ENCODE peak calls at places on chromosome 5, in five cellular contexts. V is IMR-90, E is right lobe of liver, I is uterus, F is sigmoid colon. C is an unnamed sample.

GRCh38 chr5:150486402-150487198 is 21.3 kb upstream of the NDST1 start:
- DNase-seq in V (peak; percentile 48), E (peak; percentile 79), I (peak; percentile 59), F (no peak), C (peak; percentile 65)

GRCh38 chr5:31753700-31754461 is 115.0 kb downstream of the PDZD2 start:
- DNase-seq in V (no peak), E (no peak), I (no peak), F (no peak), C (no peak)

GRCh38 chr5:111013011-111013410 is 58.5 kb upstream of the TSLP start:
- DNase-seq in V (peak; percentile 29), E (no peak), I (no peak), F (no peak), C (no peak)

GRCh38 chr5:14178671-14179211 is 35.6 kb downstream of the TRIO start:
- DNase-seq in V (peak; percentile 95), E (no peak), I (no peak), F (no peak), C (no peak)

GRCh38 chr5:140147460-140147859 is 21.7 kb downstream of the IGIP start:
- DNase-seq in V (no peak), E (peak; percentile 21), I (no peak), F (no peak), C (no peak)

GRCh38 chr5:80632700-80633099 is 21.8 kb upstream of the MSH3 start:
- DNase-seq in V (no peak), E (no peak), I (no peak), F (no peak), C (no peak)

GRCh38 chr5:169052207-169052606 is 248.7 kb downstream of the SLIT3 start:
- DNase-seq in V (no peak), E (no peak), I (no peak), F (no peak), C (no peak)

GRCh38 chr5:176742246-176743105 is 67.9 kb upstream of the UNC5A start:
- DNase-seq in V (no peak), E (peak; percentile 26), I (no peak), F (no peak), C (no peak)

GRCh38 chr5:855771-856530 is 5.2 kb upstream of the ZDHHC11 start:
- DNase-seq in V (no peak), E (no peak), I (no peak), F (peak; percentile 56), C (no peak)

GRCh38 chr5:81409845-81410369 is 16.0 kb upstream of the ACOT12 start:
- DNase-seq in V (no peak), E (no peak), I (no peak), F (no peak), C (no peak)

GRCh38 chr5:149356391-149356790 is 1.5 kb upstream of the PCYOX1L start:
- DNase-seq in V (no peak), E (no peak), I (no peak), F (no peak), C (no peak)

GRCh38 chr5:120765189-120765588 is 301.1 kb downstream of the PRR16 start:
- DNase-seq in V (peak; percentile 39), E (no peak), I (no peak), F (no peak), C (no peak)

GRCh38 chr5:78639811-78640210 is 8.8 kb downstream of the LHFPL2 start:
- DNase-seq in V (no peak), E (no peak), I (no peak), F (no peak), C (no peak)

GRCh38 chr5:103057208-103058130 is 62.5 kb downstream of the GIN1 start:
- DNase-seq in V (peak; percentile 57), E (no peak), I (no peak), F (no peak), C (no peak)

GRCh38 chr5:56919942-56920662 is 10.7 kb downstream of the SETD9 start:
- DNase-seq in V (no peak), E (no peak), I (no peak), F (no peak), C (no peak)

GRCh38 chr5:178111925-178112324 is 1.4 kb upstream of the N4BP3 start:
- DNase-seq in V (peak; percentile 25), E (no peak), I (no peak), F (no peak), C (no peak)

GRCh38 chr5:157998021-157998504 is 139.1 kb upstream of the CLINT1 start:
- DNase-seq in V (peak; percentile 26), E (no peak), I (no peak), F (no peak), C (no peak)

GRCh38 chr5:143094087-143094511 is 309.4 kb downstream of the NR3C1 start:
- DNase-seq in V (peak; percentile 61), E (no peak), I (no peak), F (no peak), C (no peak)

GRCh38 chr5:139391570-139392323 is 2.0 kb upstream of the MZB1 start:
- DNase-seq in V (peak; percentile 28), E (no peak), I (no peak), F (no peak), C (no peak)

GRCh38 chr5:114223866-114224265 is 138.0 kb upstream of the KCNN2 start:
- DNase-seq in V (no peak), E (no peak), I (no peak), F (no peak), C (no peak)

GRCh38 chr5:154135125-154135524 is 55.4 kb upstream of the GALNT10 start:
- DNase-seq in V (no peak), E (no peak), I (no peak), F (no peak), C (no peak)

GRCh38 chr5:1707467-1707866 is 92.2 kb downstream of the MRPL36 start:
- DNase-seq in V (no peak), E (no peak), I (no peak), F (no peak), C (peak; percentile 16)

GRCh38 chr5:1293416-1293996 is 1.4 kb downstream of the TERT start:
- DNase-seq in V (no peak), E (peak; percentile 37), I (no peak), F (no peak), C (no peak)

DNA sequence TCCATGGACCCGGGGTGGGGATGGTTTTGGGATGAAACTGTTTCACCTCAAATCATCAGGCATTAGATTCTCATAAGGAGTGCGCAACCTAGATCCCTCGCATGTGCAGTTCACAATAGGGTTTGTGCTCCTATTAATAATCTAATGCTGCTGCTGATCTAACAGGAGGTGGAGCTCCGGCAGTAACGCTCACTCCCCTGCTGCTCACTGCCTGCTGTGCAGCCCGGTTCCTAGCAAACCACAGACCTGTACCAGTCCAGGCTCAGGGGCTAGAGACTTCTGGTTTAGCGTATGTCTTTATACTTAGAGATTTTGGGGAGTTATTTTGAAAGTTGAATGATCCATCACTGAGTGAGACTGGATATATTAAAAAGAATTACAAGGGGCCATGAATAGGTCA is 50.2 kb downstream of the RICTOR start:
- DNase-seq in V (no peak), E (no peak), I (no peak), F (no peak), C (no peak)
- H3K27ac ChIP-seq in V (no peak overlapping the region), E (no peak overlapping the region), I (no peak overlapping the region), F (no peak overlapping the region), C (no peak overlapping the region)

GRCh38 chr5:109028608-109029299 is 281.1 kb downstream of the FER start:
- DNase-seq in V (peak; percentile 49), E (no peak), I (no peak), F (no peak), C (no peak)

GRCh38 chr5:109034276-109034675 is 286.6 kb downstream of the FER start:
- DNase-seq in V (no peak), E (no peak), I (no peak), F (no peak), C (no peak)

GRCh38 chr5:109029847-109030246 is 282.1 kb downstream of the FER start:
- DNase-seq in V (no peak), E (no peak), I (no peak), F (no peak), C (no peak)

GRCh38 chr5:109027983-109028607 is 280.4 kb downstream of the FER start:
- DNase-seq in V (no peak), E (no peak), I (no peak), F (no peak), C (no peak)

DNA sequence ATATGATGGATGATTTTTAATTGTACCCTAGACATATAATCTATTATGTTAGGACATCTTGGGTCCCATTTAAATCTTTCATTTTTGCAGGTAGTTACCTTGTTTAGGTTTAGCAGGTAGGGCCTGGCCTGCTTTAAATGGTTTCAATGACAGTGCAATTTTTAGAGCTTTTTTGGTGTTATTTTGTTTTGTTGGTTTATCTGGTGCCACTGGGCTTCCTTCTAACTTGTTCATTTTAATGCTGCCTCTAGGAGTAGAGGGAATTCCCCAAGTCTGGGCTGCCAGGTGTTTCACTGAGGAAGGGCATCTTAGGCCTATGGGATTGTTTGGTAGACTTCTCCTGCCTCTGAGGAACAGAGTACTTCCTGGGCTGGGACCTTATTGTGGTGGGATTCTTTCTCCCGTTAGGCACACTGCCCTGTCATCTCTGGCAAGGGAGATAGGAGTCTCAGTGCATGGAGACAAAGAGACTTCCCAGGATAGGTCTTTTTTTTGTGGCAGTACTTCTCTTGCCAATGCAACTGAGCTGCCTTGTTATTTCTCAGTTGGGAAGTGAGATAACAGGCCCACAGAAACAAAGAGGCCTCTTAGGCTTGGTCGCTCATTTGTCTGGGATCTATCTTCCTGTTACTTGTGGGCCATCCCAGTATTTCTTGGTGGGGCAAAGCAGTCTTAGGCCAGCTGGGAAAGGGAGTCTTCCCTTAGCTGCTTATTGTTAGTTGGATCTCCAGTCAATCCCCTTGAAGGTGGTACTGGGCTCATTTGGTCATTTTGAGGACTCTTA is 282.9 kb downstream of the FER start:
- DNase-seq in V (no peak), E (no peak), I (no peak), F (no peak), C (no peak)
- H3K27ac ChIP-seq in V (no peak overlapping the region), E (no peak overlapping the region), I (no peak overlapping the region), F (no peak overlapping the region), C (no peak overlapping the region)

DNA sequence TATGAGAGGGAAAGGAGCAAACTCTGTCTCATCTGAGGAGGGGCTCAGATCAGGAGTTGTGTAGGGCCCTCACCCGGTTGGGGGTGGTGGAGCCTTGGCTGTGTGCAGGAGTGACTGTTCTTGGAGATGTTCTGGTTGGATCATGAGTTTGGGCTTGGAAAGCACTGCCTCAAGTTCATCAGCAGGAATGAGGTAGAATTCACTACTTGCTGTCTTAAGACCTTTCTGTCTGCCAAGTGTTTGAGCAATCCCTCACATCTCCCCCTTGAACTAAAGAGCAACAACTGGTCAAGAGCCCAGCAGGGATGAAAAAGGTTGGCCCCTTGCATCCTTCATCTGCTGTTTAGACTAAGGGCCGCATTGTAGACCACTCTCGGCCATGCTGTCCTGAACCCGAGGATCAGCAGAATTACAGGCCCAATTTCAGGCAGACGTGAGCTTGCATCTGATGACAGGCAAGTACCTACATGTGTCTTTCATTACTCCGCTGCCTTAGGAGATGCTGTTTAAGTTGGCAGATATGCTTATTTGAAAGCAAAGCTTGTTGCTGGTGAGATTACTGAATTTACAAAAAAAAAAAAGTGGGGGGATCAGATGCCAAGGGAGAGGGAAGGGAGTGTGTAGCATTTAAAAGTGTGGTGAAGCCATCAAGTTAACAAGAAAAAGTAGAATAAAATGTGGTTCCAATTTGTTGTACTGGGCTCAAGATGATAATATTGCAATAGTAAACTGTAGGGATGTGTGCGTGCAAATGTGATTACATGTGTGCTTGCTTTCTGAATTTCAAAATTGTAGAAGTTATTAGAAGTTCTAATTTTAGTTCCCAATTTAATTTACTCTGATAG is 36.5 kb downstream of the PIK3R1 start:
- DNase-seq in V (peak; percentile 50), E (no peak), I (peak; percentile 74), F (peak; percentile 87), C (no peak)
- H3K27ac ChIP-seq in V (peak overlapping the region; percentile 42), E (peak overlapping the region; percentile 49), I (peak overlapping the region; percentile 82), F (peak overlapping the region; percentile 79), C (peak overlapping the region; percentile 87)

DNA sequence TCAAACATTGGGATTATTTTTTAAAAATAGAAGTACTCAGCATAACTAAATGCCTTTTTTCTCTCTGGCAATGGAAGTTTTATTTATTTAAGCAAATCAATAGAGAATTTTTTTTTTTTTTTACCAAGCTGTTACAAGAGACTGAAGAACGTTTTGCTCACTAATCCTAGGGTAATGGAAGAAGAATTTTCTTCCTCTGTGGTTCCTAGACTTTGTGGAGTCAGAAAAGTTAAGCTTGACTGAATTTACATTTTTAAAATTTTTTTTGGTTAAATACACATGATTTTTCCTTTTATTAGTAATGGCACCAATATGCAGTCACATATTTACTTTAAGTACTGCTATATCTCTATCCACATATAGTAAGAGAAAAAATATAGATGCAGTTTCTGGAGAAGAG is 189.8 kb downstream of the PCSK1 start:
- DNase-seq in V (peak; percentile 70), E (no peak), I (no peak), F (no peak), C (no peak)
- H3K27ac ChIP-seq in V (peak overlapping the region; percentile 80), E (peak overlapping the region; percentile 41), I (no peak overlapping the region), F (no peak overlapping the region), C (no peak overlapping the region)

C was measured in lung.